ENCODE peak calls at places on chromosome 15, in nine cellular contexts. One of them, this sample, is unnamed.

GRCh38 chr15:57422113-57422754 is 45.9 kb downstream of the CGNL1 start:
- DNase-seq in mesenchymal stem cell: no peak
- DNase-seq in heart left ventricle: no peak
- DNase-seq in fibroblast of the aortic adventitia: peak
- DNase-seq in IMR-90: no peak
- DNase-seq in WERI-Rb-1: no peak
- DNase-seq in mucosa of descending colon: no peak
- DNase-seq in uterus: no peak
- DNase-seq in heart right ventricle: no peak
- DNase-seq in this sample: no peak

GRCh38 chr15:62068071-62068786 is 1.5 kb downstream of the C2CD4A start:
- DNase-seq in mesenchymal stem cell: peak
- DNase-seq in heart left ventricle: peak
- DNase-seq in fibroblast of the aortic adventitia: peak
- DNase-seq in IMR-90: no peak
- DNase-seq in WERI-Rb-1: peak
- DNase-seq in mucosa of descending colon: peak
- DNase-seq in uterus: peak
- DNase-seq in heart right ventricle: peak
- DNase-seq in this sample: no peak

GRCh38 chr15:98076021-98076816 is 115.7 kb downstream of the ARRDC4 start:
- DNase-seq in mesenchymal stem cell: peak
- DNase-seq in heart left ventricle: peak
- DNase-seq in fibroblast of the aortic adventitia: peak
- DNase-seq in IMR-90: no peak
- DNase-seq in WERI-Rb-1: no peak
- DNase-seq in mucosa of descending colon: peak
- DNase-seq in uterus: peak
- DNase-seq in heart right ventricle: peak
- DNase-seq in this sample: no peak

GRCh38 chr15:71275098-71275497 is 159.8 kb downstream of the THSD4 start:
- DNase-seq in mesenchymal stem cell: peak
- DNase-seq in heart left ventricle: no peak
- DNase-seq in fibroblast of the aortic adventitia: peak
- DNase-seq in IMR-90: peak
- DNase-seq in WERI-Rb-1: no peak
- DNase-seq in mucosa of descending colon: no peak
- DNase-seq in uterus: no peak
- DNase-seq in heart right ventricle: no peak
- DNase-seq in this sample: peak

GRCh38 chr15:35256141-35256540 is 171.0 kb upstream of the NANOGP8 start:
- DNase-seq in mesenchymal stem cell: no peak
- DNase-seq in heart left ventricle: no peak
- DNase-seq in fibroblast of the aortic adventitia: no peak
- DNase-seq in IMR-90: no peak
- DNase-seq in WERI-Rb-1: no peak
- DNase-seq in mucosa of descending colon: no peak
- DNase-seq in uterus: no peak
- DNase-seq in heart right ventricle: no peak
- DNase-seq in this sample: no peak

GRCh38 chr15:69562097-69562496 is 109.5 kb downstream of the RPLP1 start:
- DNase-seq in mesenchymal stem cell: no peak
- DNase-seq in heart left ventricle: no peak
- DNase-seq in fibroblast of the aortic adventitia: no peak
- DNase-seq in IMR-90: no peak
- DNase-seq in WERI-Rb-1: no peak
- DNase-seq in mucosa of descending colon: no peak
- DNase-seq in uterus: no peak
- DNase-seq in heart right ventricle: no peak
- DNase-seq in this sample: no peak

GRCh38 chr15:70023769-70024491 is 73.8 kb downstream of the TLE3 start:
- DNase-seq in mesenchymal stem cell: peak
- DNase-seq in heart left ventricle: peak
- DNase-seq in fibroblast of the aortic adventitia: peak
- DNase-seq in IMR-90: peak
- DNase-seq in WERI-Rb-1: no peak
- DNase-seq in mucosa of descending colon: peak
- DNase-seq in uterus: peak
- DNase-seq in heart right ventricle: peak
- DNase-seq in this sample: no peak

GRCh38 chr15:56739964-56740640 is 6.8 kb upstream of the ZNF280D start:
- DNase-seq in mesenchymal stem cell: no peak
- DNase-seq in heart left ventricle: no peak
- DNase-seq in fibroblast of the aortic adventitia: no peak
- DNase-seq in IMR-90: no peak
- DNase-seq in WERI-Rb-1: no peak
- DNase-seq in mucosa of descending colon: no peak
- DNase-seq in uterus: no peak
- DNase-seq in heart right ventricle: no peak
- DNase-seq in this sample: no peak

GRCh38 chr15:64703632-64703959 is 71.8 kb downstream of the RBPMS2 start:
- DNase-seq in mesenchymal stem cell: no peak
- DNase-seq in heart left ventricle: no peak
- DNase-seq in fibroblast of the aortic adventitia: no peak
- DNase-seq in IMR-90: no peak
- DNase-seq in WERI-Rb-1: no peak
- DNase-seq in mucosa of descending colon: no peak
- DNase-seq in uterus: no peak
- DNase-seq in heart right ventricle: no peak
- DNase-seq in this sample: no peak

GRCh38 chr15:64699767-64700388 is 75.5 kb downstream of the RBPMS2 start:
- DNase-seq in mesenchymal stem cell: peak
- DNase-seq in heart left ventricle: peak
- DNase-seq in fibroblast of the aortic adventitia: peak
- DNase-seq in IMR-90: peak
- DNase-seq in WERI-Rb-1: no peak
- DNase-seq in mucosa of descending colon: no peak
- DNase-seq in uterus: no peak
- DNase-seq in heart right ventricle: peak
- DNase-seq in this sample: no peak

GRCh38 chr15:64701482-64701881 is 73.9 kb downstream of the RBPMS2 start:
- DNase-seq in mesenchymal stem cell: no peak
- DNase-seq in heart left ventricle: no peak
- DNase-seq in fibroblast of the aortic adventitia: no peak
- DNase-seq in IMR-90: no peak
- DNase-seq in WERI-Rb-1: no peak
- DNase-seq in mucosa of descending colon: no peak
- DNase-seq in uterus: no peak
- DNase-seq in heart right ventricle: no peak
- DNase-seq in this sample: no peak

GRCh38 chr15:64702816-64703631 is 72.4 kb downstream of the RBPMS2 start:
- DNase-seq in mesenchymal stem cell: peak
- DNase-seq in heart left ventricle: peak
- DNase-seq in fibroblast of the aortic adventitia: peak
- DNase-seq in IMR-90: peak
- DNase-seq in WERI-Rb-1: peak
- DNase-seq in mucosa of descending colon: peak
- DNase-seq in uterus: peak
- DNase-seq in heart right ventricle: peak
- DNase-seq in this sample: peak

GRCh38 chr15:64701051-64701450 is 74.3 kb downstream of the RBPMS2 start:
- DNase-seq in mesenchymal stem cell: no peak
- DNase-seq in heart left ventricle: no peak
- DNase-seq in fibroblast of the aortic adventitia: no peak
- DNase-seq in IMR-90: no peak
- DNase-seq in WERI-Rb-1: no peak
- DNase-seq in mucosa of descending colon: no peak
- DNase-seq in uterus: no peak
- DNase-seq in heart right ventricle: no peak
- DNase-seq in this sample: no peak
- H3K4me3 ChIP-seq in mesenchymal stem cell: peak
- H3K4me3 ChIP-seq in heart left ventricle: peak
- H3K4me3 ChIP-seq in fibroblast of the aortic adventitia: peak
- H3K4me3 ChIP-seq in IMR-90: peak
- H3K4me3 ChIP-seq in WERI-Rb-1: no peak
- H3K4me3 ChIP-seq in mucosa of descending colon: no peak
- H3K4me3 ChIP-seq in uterus: no peak
- H3K4me3 ChIP-seq in heart right ventricle: peak
- H3K4me3 ChIP-seq in this sample: peak

DNA sequence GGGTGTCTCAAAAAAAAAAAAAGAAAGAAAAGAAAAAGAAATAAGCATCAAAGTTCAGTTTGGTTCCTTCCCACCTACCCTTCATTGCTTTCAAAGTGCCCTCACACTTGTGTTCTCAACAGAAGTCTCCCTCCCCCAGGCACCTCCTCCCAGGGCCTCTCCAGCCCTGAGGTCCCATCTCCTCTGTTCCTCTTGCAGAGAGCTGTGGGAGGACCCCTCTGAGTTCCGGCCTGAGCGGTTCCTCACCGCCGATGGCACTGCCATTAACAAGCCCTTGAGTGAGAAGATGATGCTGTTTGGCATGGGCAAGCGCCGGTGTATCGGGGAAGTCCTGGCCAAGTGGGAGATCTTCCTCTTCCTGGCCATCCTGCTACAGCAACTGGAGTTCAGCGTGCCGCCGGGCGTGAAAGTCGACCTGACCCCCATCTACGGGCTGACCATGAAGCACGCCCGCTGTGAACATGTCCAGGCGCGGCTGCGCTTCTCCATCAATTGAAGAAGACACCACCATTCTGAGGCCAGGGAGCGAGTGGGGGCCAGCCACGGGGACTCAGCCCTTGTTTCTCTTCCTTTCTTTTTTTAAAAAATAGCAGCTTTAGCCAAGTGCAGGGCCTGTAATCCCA is 6.1 kb downstream of the CYP1A2 start:
- DNase-seq in mesenchymal stem cell: no peak
- DNase-seq in heart left ventricle: no peak
- DNase-seq in fibroblast of the aortic adventitia: no peak
- DNase-seq in IMR-90: no peak
- DNase-seq in WERI-Rb-1: no peak
- DNase-seq in mucosa of descending colon: no peak
- DNase-seq in uterus: no peak
- DNase-seq in heart right ventricle: no peak
- DNase-seq in this sample: no peak
- H3K4me3 ChIP-seq in mesenchymal stem cell: no peak
- H3K4me3 ChIP-seq in heart left ventricle: no peak
- H3K4me3 ChIP-seq in fibroblast of the aortic adventitia: no peak
- H3K4me3 ChIP-seq in IMR-90: no peak
- H3K4me3 ChIP-seq in WERI-Rb-1: no peak
- H3K4me3 ChIP-seq in mucosa of descending colon: no peak
- H3K4me3 ChIP-seq in uterus: no peak
- H3K4me3 ChIP-seq in heart right ventricle: no peak
- H3K4me3 ChIP-seq in this sample: no peak

DNA sequence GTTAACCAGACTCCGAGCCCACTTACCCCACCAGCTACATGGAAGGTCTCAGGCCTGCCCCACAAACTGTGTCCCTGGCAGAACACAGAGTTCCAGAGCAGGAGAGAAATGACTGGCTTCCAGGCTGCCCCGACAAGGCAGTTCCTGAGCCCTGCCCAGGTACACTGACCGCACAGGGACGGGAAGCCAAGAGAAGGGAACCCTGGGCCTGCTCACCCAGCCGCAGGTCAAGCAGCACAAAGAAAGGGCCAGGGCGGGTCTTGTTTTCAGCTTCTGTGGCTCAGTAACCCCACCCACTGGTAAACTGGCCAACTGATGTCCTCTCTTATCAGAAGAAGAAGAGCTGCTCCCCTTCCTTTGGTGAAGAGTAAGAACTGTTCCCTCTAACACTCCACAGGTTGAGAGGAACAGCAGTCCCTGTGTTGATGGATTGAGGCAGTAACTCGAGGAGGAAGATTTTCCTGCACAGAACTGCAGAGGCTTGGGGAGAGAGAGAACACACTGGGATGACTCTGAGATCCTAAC is 68.4 kb downstream of the CRTC3 start:
- DNase-seq in mesenchymal stem cell: peak
- DNase-seq in heart left ventricle: peak
- DNase-seq in fibroblast of the aortic adventitia: no peak
- DNase-seq in IMR-90: no peak
- DNase-seq in WERI-Rb-1: peak
- DNase-seq in mucosa of descending colon: peak
- DNase-seq in uterus: peak
- DNase-seq in heart right ventricle: peak
- DNase-seq in this sample: no peak
- H3K4me3 ChIP-seq in mesenchymal stem cell: no peak
- H3K4me3 ChIP-seq in heart left ventricle: no peak
- H3K4me3 ChIP-seq in fibroblast of the aortic adventitia: no peak
- H3K4me3 ChIP-seq in IMR-90: no peak
- H3K4me3 ChIP-seq in WERI-Rb-1: no peak
- H3K4me3 ChIP-seq in mucosa of descending colon: no peak
- H3K4me3 ChIP-seq in uterus: no peak
- H3K4me3 ChIP-seq in heart right ventricle: no peak
- H3K4me3 ChIP-seq in this sample: no peak

GRCh38 chr15:67834249-67834592 is 5.6 kb downstream of the RNU6-1 start:
- DNase-seq in mesenchymal stem cell: no peak
- DNase-seq in heart left ventricle: no peak
- DNase-seq in fibroblast of the aortic adventitia: no peak
- DNase-seq in IMR-90: no peak
- DNase-seq in WERI-Rb-1: no peak
- DNase-seq in mucosa of descending colon: no peak
- DNase-seq in uterus: no peak
- DNase-seq in heart right ventricle: no peak
- DNase-seq in this sample: no peak

GRCh38 chr15:67832031-67832551 is 6.8 kb downstream of the SKOR1 start:
- DNase-seq in mesenchymal stem cell: no peak
- DNase-seq in heart left ventricle: no peak
- DNase-seq in fibroblast of the aortic adventitia: peak
- DNase-seq in IMR-90: peak
- DNase-seq in WERI-Rb-1: peak
- DNase-seq in mucosa of descending colon: peak
- DNase-seq in uterus: no peak
- DNase-seq in heart right ventricle: no peak
- DNase-seq in this sample: no peak

GRCh38 chr15:67832965-67833503 is 6.8 kb downstream of the RNU6-1 start:
- DNase-seq in mesenchymal stem cell: no peak
- DNase-seq in heart left ventricle: no peak
- DNase-seq in fibroblast of the aortic adventitia: no peak
- DNase-seq in IMR-90: no peak
- DNase-seq in WERI-Rb-1: no peak
- DNase-seq in mucosa of descending colon: peak
- DNase-seq in uterus: no peak
- DNase-seq in heart right ventricle: no peak
- DNase-seq in this sample: no peak

GRCh38 chr15:67834593-67835348 is 5.1 kb downstream of the RNU6-1 start:
- DNase-seq in mesenchymal stem cell: no peak
- DNase-seq in heart left ventricle: no peak
- DNase-seq in fibroblast of the aortic adventitia: no peak
- DNase-seq in IMR-90: no peak
- DNase-seq in WERI-Rb-1: no peak
- DNase-seq in mucosa of descending colon: no peak
- DNase-seq in uterus: no peak
- DNase-seq in heart right ventricle: no peak
- DNase-seq in this sample: no peak

DNA sequence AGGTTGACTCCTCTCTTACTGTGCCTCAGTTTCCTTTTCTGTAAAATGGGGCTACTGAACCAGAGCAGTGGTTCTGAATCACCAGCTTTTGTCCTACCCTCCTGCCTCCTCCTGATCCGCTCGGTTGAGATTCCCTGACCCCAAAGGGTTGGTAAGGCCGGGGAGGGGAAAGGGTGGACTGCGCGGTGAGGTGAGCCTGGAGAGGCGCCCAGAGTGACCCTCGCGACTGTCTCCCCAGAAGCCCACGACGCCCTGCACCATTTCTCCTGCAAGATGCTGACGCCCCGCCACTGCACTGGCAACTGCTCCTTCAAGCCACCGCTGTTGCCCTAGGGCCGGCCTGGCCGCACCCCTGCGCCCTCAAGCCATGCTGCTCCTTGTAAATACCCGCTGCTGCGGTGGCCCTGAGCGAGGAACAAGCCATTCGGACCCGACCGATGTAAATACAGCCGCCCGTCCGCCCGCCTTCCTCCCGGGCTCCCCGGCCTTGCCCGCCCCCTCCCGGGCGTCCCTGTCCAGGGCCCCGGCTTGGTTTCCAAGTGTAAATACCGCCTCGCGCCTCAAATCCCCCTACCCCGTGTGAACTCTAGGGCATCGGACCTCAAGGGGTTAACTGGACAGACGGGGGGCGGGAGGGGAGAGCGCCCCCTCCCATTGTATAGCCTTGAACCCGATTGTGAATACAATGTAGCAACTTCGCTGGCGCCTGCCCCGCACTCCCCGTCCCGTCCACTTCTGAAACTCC is 6.2 kb downstream of the RNU6-1 start:
- DNase-seq in mesenchymal stem cell: peak
- DNase-seq in heart left ventricle: no peak
- DNase-seq in fibroblast of the aortic adventitia: no peak
- DNase-seq in IMR-90: no peak
- DNase-seq in WERI-Rb-1: peak
- DNase-seq in mucosa of descending colon: peak
- DNase-seq in uterus: no peak
- DNase-seq in heart right ventricle: no peak
- DNase-seq in this sample: no peak
- H3K4me3 ChIP-seq in mesenchymal stem cell: peak
- H3K4me3 ChIP-seq in heart left ventricle: peak
- H3K4me3 ChIP-seq in fibroblast of the aortic adventitia: no peak
- H3K4me3 ChIP-seq in IMR-90: peak
- H3K4me3 ChIP-seq in WERI-Rb-1: peak
- H3K4me3 ChIP-seq in mucosa of descending colon: no peak
- H3K4me3 ChIP-seq in uterus: no peak
- H3K4me3 ChIP-seq in heart right ventricle: peak
- H3K4me3 ChIP-seq in this sample: no peak